ENCODE peak calls at places on chromosomes 2 and 18, in ten cellular contexts. One of them, this sample, is unnamed.

GRCh38 chr2:223613017-223613950 is 11.1 kb upstream of the SCG2 start:
- DNase-seq in T-cell: no peak
- DNase-seq in stimulated activated CD8-positive, alpha-beta memory T cell treated with anti-CD3 and anti-CD28 coated beads, Interleukin-2, amount 100 ng/mL, for 48 hours: no peak
- DNase-seq in NCI-H526: peak
- DNase-seq in GM12865: no peak
- DNase-seq in germinal center: no peak
- DNase-seq in astrocyte of the spinal cord: peak
- DNase-seq in GM04504: peak
- DNase-seq in T follicular helper cell: no peak
- DNase-seq in T-helper 17 cell: no peak
- DNase-seq in this sample: no peak

GRCh38 chr2:54666741-54667639 is 56.5 kb upstream of the EML6 start:
- DNase-seq in T-helper 17 cell: no peak
- DNase-seq in GM04504: no peak
- DNase-seq in T-cell: no peak
- DNase-seq in T follicular helper cell: no peak
- DNase-seq in stimulated activated CD8-positive, alpha-beta memory T cell treated with anti-CD3 and anti-CD28 coated beads, Interleukin-2, amount 100 ng/mL, for 48 hours: no peak
- DNase-seq in germinal center: no peak
- DNase-seq in astrocyte of the spinal cord: no peak
- DNase-seq in GM12865: no peak
- DNase-seq in NCI-H526: no peak
- DNase-seq in this sample: no peak

GRCh38 chr2:56410140-56410539 is 226.3 kb downstream of the CCDC85A start:
- DNase-seq in T-cell: no peak
- DNase-seq in GM12865: no peak
- DNase-seq in stimulated activated CD8-positive, alpha-beta memory T cell treated with anti-CD3 and anti-CD28 coated beads, Interleukin-2, amount 100 ng/mL, for 48 hours: no peak
- DNase-seq in germinal center: no peak
- DNase-seq in T-helper 17 cell: no peak
- DNase-seq in astrocyte of the spinal cord: no peak
- DNase-seq in GM04504: no peak
- DNase-seq in T follicular helper cell: no peak
- DNase-seq in NCI-H526: no peak
- DNase-seq in this sample: no peak

GRCh38 chr2:143954208-143954607 is 565.7 kb downstream of the ZEB2 start:
- DNase-seq in T-cell: no peak
- DNase-seq in NCI-H526: no peak
- DNase-seq in GM12865: no peak
- DNase-seq in T-helper 17 cell: no peak
- DNase-seq in GM04504: no peak
- DNase-seq in germinal center: no peak
- DNase-seq in stimulated activated CD8-positive, alpha-beta memory T cell treated with anti-CD3 and anti-CD28 coated beads, Interleukin-2, amount 100 ng/mL, for 48 hours: no peak
- DNase-seq in T follicular helper cell: no peak
- DNase-seq in astrocyte of the spinal cord: no peak
- DNase-seq in this sample: no peak

GRCh38 chr2:100011272-100011711 is 131.1 kb downstream of the AFF3 start:
- DNase-seq in GM04504: peak
- DNase-seq in GM12865: no peak
- DNase-seq in germinal center: no peak
- DNase-seq in stimulated activated CD8-positive, alpha-beta memory T cell treated with anti-CD3 and anti-CD28 coated beads, Interleukin-2, amount 100 ng/mL, for 48 hours: no peak
- DNase-seq in NCI-H526: no peak
- DNase-seq in T-cell: no peak
- DNase-seq in astrocyte of the spinal cord: peak
- DNase-seq in T follicular helper cell: no peak
- DNase-seq in T-helper 17 cell: no peak
- DNase-seq in this sample: no peak

GRCh38 chr2:129296401-129297343 is 682.8 kb upstream of the RAB6C start:
- DNase-seq in T-helper 17 cell: no peak
- DNase-seq in NCI-H526: no peak
- DNase-seq in astrocyte of the spinal cord: no peak
- DNase-seq in GM12865: no peak
- DNase-seq in GM04504: no peak
- DNase-seq in germinal center: no peak
- DNase-seq in stimulated activated CD8-positive, alpha-beta memory T cell treated with anti-CD3 and anti-CD28 coated beads, Interleukin-2, amount 100 ng/mL, for 48 hours: no peak
- DNase-seq in T-cell: no peak
- DNase-seq in T follicular helper cell: no peak
- DNase-seq in this sample: no peak

GRCh38 chr2:15783489-15783888 is 156.9 kb upstream of the MYCN start:
- DNase-seq in GM12865: no peak
- DNase-seq in astrocyte of the spinal cord: no peak
- DNase-seq in T-helper 17 cell: no peak
- DNase-seq in NCI-H526: no peak
- DNase-seq in T follicular helper cell: no peak
- DNase-seq in T-cell: no peak
- DNase-seq in GM04504: no peak
- DNase-seq in stimulated activated CD8-positive, alpha-beta memory T cell treated with anti-CD3 and anti-CD28 coated beads, Interleukin-2, amount 100 ng/mL, for 48 hours: no peak
- DNase-seq in germinal center: no peak
- DNase-seq in this sample: no peak

GRCh38 chr2:145168091-145168490 is 648.2 kb upstream of the ZEB2 start:
- DNase-seq in GM12865: no peak
- DNase-seq in stimulated activated CD8-positive, alpha-beta memory T cell treated with anti-CD3 and anti-CD28 coated beads, Interleukin-2, amount 100 ng/mL, for 48 hours: no peak
- DNase-seq in NCI-H526: no peak
- DNase-seq in T-cell: no peak
- DNase-seq in astrocyte of the spinal cord: no peak
- DNase-seq in T-helper 17 cell: no peak
- DNase-seq in germinal center: no peak
- DNase-seq in GM04504: no peak
- DNase-seq in T follicular helper cell: no peak
- DNase-seq in this sample: no peak

GRCh38 chr18:25704096-25704870 is 352.3 kb upstream of the ZNF521 start:
- DNase-seq in astrocyte of the spinal cord: no peak
- DNase-seq in GM04504: no peak
- DNase-seq in T follicular helper cell: no peak
- DNase-seq in germinal center: no peak
- DNase-seq in NCI-H526: no peak
- DNase-seq in GM12865: no peak
- DNase-seq in T-cell: no peak
- DNase-seq in stimulated activated CD8-positive, alpha-beta memory T cell treated with anti-CD3 and anti-CD28 coated beads, Interleukin-2, amount 100 ng/mL, for 48 hours: no peak
- DNase-seq in T-helper 17 cell: no peak
- DNase-seq in this sample: no peak

GRCh38 chr2:217305882-217306281 is 446.0 kb upstream of the TNP1 start:
- DNase-seq in T-helper 17 cell: no peak
- DNase-seq in T follicular helper cell: no peak
- DNase-seq in stimulated activated CD8-positive, alpha-beta memory T cell treated with anti-CD3 and anti-CD28 coated beads, Interleukin-2, amount 100 ng/mL, for 48 hours: no peak
- DNase-seq in astrocyte of the spinal cord: no peak
- DNase-seq in GM04504: no peak
- DNase-seq in GM12865: no peak
- DNase-seq in germinal center: no peak
- DNase-seq in T-cell: no peak
- DNase-seq in NCI-H526: no peak
- DNase-seq in this sample: no peak

GRCh38 chr2:73053316-73054114 is 18.0 kb downstream of the SFXN5 start:
- DNase-seq in T-cell: no peak
- DNase-seq in T-helper 17 cell: no peak
- DNase-seq in stimulated activated CD8-positive, alpha-beta memory T cell treated with anti-CD3 and anti-CD28 coated beads, Interleukin-2, amount 100 ng/mL, for 48 hours: no peak
- DNase-seq in astrocyte of the spinal cord: peak
- DNase-seq in germinal center: no peak
- DNase-seq in GM12865: no peak
- DNase-seq in GM04504: peak
- DNase-seq in T follicular helper cell: no peak
- DNase-seq in NCI-H526: no peak
- DNase-seq in this sample: no peak

GRCh38 chr2:202102425-202103005 is 29.5 kb downstream of the KIAA2012 start:
- DNase-seq in NCI-H526: no peak
- DNase-seq in germinal center: no peak
- DNase-seq in T-cell: no peak
- DNase-seq in T follicular helper cell: no peak
- DNase-seq in GM12865: no peak
- DNase-seq in T-helper 17 cell: no peak
- DNase-seq in astrocyte of the spinal cord: no peak
- DNase-seq in GM04504: no peak
- DNase-seq in stimulated activated CD8-positive, alpha-beta memory T cell treated with anti-CD3 and anti-CD28 coated beads, Interleukin-2, amount 100 ng/mL, for 48 hours: no peak
- DNase-seq in this sample: no peak

GRCh38 chr2:46891956-46892553 is 23.6 kb downstream of the MCFD2 start:
- DNase-seq in NCI-H526: peak
- DNase-seq in GM12865: no peak
- DNase-seq in germinal center: no peak
- DNase-seq in T-helper 17 cell: no peak
- DNase-seq in GM04504: no peak
- DNase-seq in astrocyte of the spinal cord: no peak
- DNase-seq in T-cell: no peak
- DNase-seq in stimulated activated CD8-positive, alpha-beta memory T cell treated with anti-CD3 and anti-CD28 coated beads, Interleukin-2, amount 100 ng/mL, for 48 hours: no peak
- DNase-seq in T follicular helper cell: no peak
- DNase-seq in this sample: no peak

GRCh38 chr2:70716131-70716766 is 51.8 kb downstream of the ADD2 start:
- DNase-seq in T-helper 17 cell: no peak
- DNase-seq in GM12865: no peak
- DNase-seq in germinal center: no peak
- DNase-seq in NCI-H526: no peak
- DNase-seq in stimulated activated CD8-positive, alpha-beta memory T cell treated with anti-CD3 and anti-CD28 coated beads, Interleukin-2, amount 100 ng/mL, for 48 hours: no peak
- DNase-seq in GM04504: no peak
- DNase-seq in T follicular helper cell: no peak
- DNase-seq in astrocyte of the spinal cord: no peak
- DNase-seq in T-cell: no peak
- DNase-seq in this sample: no peak

This sample was measured in immature natural killer cell.